ENCODE peak calls at places on chromosome 1, in nine cellular contexts. Q is RWPE1, C is NCI-H1105, J is neural progenitor cell, U is progenitor cell of endocrine pancreas, N is caudate nucleus, D is globus pallidus, L is NCI-H1436 treated with DMSO at 0.1 percent for 48 hours, W is NAMALWA. H is an unnamed sample.

GRCh38 chr1:109181085-109181806 is 32.5 kb upstream of the SARS1 start:
- DNase-seq in Q (no peak), C (no peak), J (no peak), U (no peak), N (no peak), D (no peak), L (no peak), W (no peak), H (no peak)

GRCh38 chr1:187471555-187471954 is 642.8 kb downstream of the PLA2G4A start:
- DNase-seq in Q (no peak), C (peak), J (no peak), U (no peak), N (no peak), D (no peak), L (no peak), W (no peak), H (peak)

GRCh38 chr1:43464840-43465693 is 11.3 kb upstream of the HYI start:
- DNase-seq in Q (no peak), C (no peak), J (no peak), U (no peak), N (no peak), D (no peak), L (no peak), W (no peak), H (no peak)

GRCh38 chr1:85278853-85279314 is 2.5 kb upstream of the BCL10 start:
- DNase-seq in Q (peak), C (no peak), J (no peak), U (no peak), N (peak), D (no peak), L (no peak), W (no peak), H (peak)

GRCh38 chr1:164210211-164210739 is 348.7 kb upstream of the PBX1 start:
- DNase-seq in Q (no peak), C (no peak), J (no peak), U (no peak), N (no peak), D (no peak), L (no peak), W (no peak), H (no peak)

GRCh38 chr1:167367705-167368104 is 147.0 kb downstream of the POU2F1 start:
- DNase-seq in Q (no peak), C (no peak), J (no peak), U (no peak), N (no peak), D (no peak), L (no peak), W (no peak), H (no peak)

GRCh38 chr1:14924455-14925325 is 228.9 kb upstream of the TMEM51 start:
- DNase-seq in Q (peak), C (no peak), J (peak), U (no peak), N (peak), D (peak), L (no peak), W (no peak), H (peak)

GRCh38 chr1:223845810-223846667 is at the start of gene TP53BP2:
- DNase-seq in Q (peak), C (peak), J (peak), U (peak), N (peak), D (peak), L (peak), W (peak), H (peak)

GRCh38 chr1:228379165-228379460 is 27.5 kb downstream of the TRIM11 start:
- DNase-seq in Q (no peak), C (no peak), J (peak), U (no peak), N (no peak), D (no peak), L (no peak), W (no peak), H (peak)

GRCh38 chr1:169753549-169753948 is 19.7 kb upstream of the SELE start:
- DNase-seq in Q (no peak), C (no peak), J (no peak), U (no peak), N (no peak), D (no peak), L (no peak), W (no peak), H (no peak)

GRCh38 chr1:181100924-181101323 is 12.4 kb downstream of the IER5 start:
- DNase-seq in Q (no peak), C (no peak), J (no peak), U (no peak), N (no peak), D (no peak), L (no peak), W (no peak), H (peak)

GRCh38 chr1:183278736-183279591 is 92.9 kb downstream of the LAMC2 start:
- DNase-seq in Q (peak), C (no peak), J (no peak), U (no peak), N (no peak), D (no peak), L (no peak), W (no peak), H (peak)

GRCh38 chr1:205141236-205142104 is 19.7 kb upstream of the RBBP5 start:
- DNase-seq in Q (peak), C (peak), J (peak), U (peak), N (peak), D (peak), L (peak), W (peak), H (peak)

GRCh38 chr1:156848461-156849150 is 10.3 kb downstream of the INSRR start:
- DNase-seq in Q (no peak), C (no peak), J (peak), U (no peak), N (no peak), D (no peak), L (no peak), W (no peak), H (no peak)

GRCh38 chr1:233566886-233567285 is 47.0 kb upstream of the KCNK1 start:
- DNase-seq in Q (no peak), C (no peak), J (no peak), U (no peak), N (no peak), D (no peak), L (no peak), W (no peak), H (no peak)

GRCh38 chr1:21650400-21650799 is 18.8 kb downstream of the RAP1GAP start:
- DNase-seq in Q (no peak), C (no peak), J (no peak), U (no peak), N (no peak), D (no peak), L (no peak), W (no peak), H (no peak)

GRCh38 chr1:17831619-17832018 is 76.5 kb downstream of the ACTL8 start:
- DNase-seq in Q (peak), C (no peak), J (peak), U (peak), N (no peak), D (no peak), L (no peak), W (peak), H (peak)

GRCh38 chr1:234231061-234231892 is 142.0 kb upstream of the COA6 start:
- DNase-seq in Q (no peak), C (no peak), J (no peak), U (no peak), N (no peak), D (no peak), L (no peak), W (no peak), H (no peak)

GRCh38 chr1:93516164-93516563 is 68.2 kb downstream of the FNBP1L start:
- DNase-seq in Q (peak), C (no peak), J (no peak), U (no peak), N (no peak), D (no peak), L (no peak), W (no peak), H (peak)

GRCh38 chr1:209335090-209335692 is 248.3 kb upstream of the CAMK1G start:
- DNase-seq in Q (peak), C (peak), J (peak), U (peak), N (peak), D (peak), L (no peak), W (peak), H (peak)

GRCh38 chr1:47725732-47726495 is 271.3 kb downstream of the TRABD2B start:
- DNase-seq in Q (peak), C (peak), J (peak), U (peak), N (peak), D (peak), L (peak), W (peak), H (peak)

GRCh38 chr1:236400061-236400638 is 6.1 kb downstream of the EDARADD start:
- DNase-seq in Q (no peak), C (no peak), J (peak), U (no peak), N (no peak), D (no peak), L (no peak), W (no peak), H (no peak)

GRCh38 chr1:103218369-103218768 is 110.0 kb upstream of the COL11A1 start:
- DNase-seq in Q (no peak), C (no peak), J (no peak), U (no peak), N (no peak), D (no peak), L (no peak), W (no peak), H (no peak)

GRCh38 chr1:85078903-85079302 is 30.6 kb upstream of the MCOLN3 start:
- DNase-seq in Q (peak), C (no peak), J (peak), U (no peak), N (no peak), D (peak), L (no peak), W (peak), H (peak)

GRCh38 chr1:156760092-156760795 is 7.1 kb upstream of the PRCC start:
- DNase-seq in Q (no peak), C (no peak), J (peak), U (no peak), N (no peak), D (no peak), L (no peak), W (no peak), H (no peak)

GRCh38 chr1:185442065-185442464 is 125.0 kb upstream of the IVNS1ABP start:
- DNase-seq in Q (no peak), C (no peak), J (no peak), U (no peak), N (no peak), D (no peak), L (no peak), W (no peak), H (peak)

GRCh38 chr1:174297351-174297750 is 138.0 kb downstream of the RABGAP1L start:
- DNase-seq in Q (no peak), C (no peak), J (peak), U (no peak), N (no peak), D (no peak), L (no peak), W (no peak), H (no peak)

GRCh38 chr1:153260473-153260979 is 1.0 kb downstream of the LORICRIN start:
- DNase-seq in Q (no peak), C (no peak), J (no peak), U (no peak), N (no peak), D (no peak), L (no peak), W (no peak), H (no peak)